ENCODE peak calls at places on chromosomes 11 and 22, in nine cellular contexts. D is NCI-H345, Y is lung, A is left cardiac atrium, Q is AG10803, N is T1000, K is EL, U is endodermal cell, O is tibial artery. G is an unnamed sample.

GRCh38 chr11:12725047-12725862 is 51.0 kb downstream of the TEAD1 start:
- DNase-seq in Y (no peak), Q (no peak), U (no peak), K (no peak), N (no peak), A (no peak), D (no peak), O (no peak), G (no peak)

GRCh38 chr22:35918466-35918865 is 110.2 kb downstream of the RBFOX2 start:
- DNase-seq in K (no peak), N (no peak), A (no peak), O (no peak), Q (peak), U (no peak), Y (no peak), D (no peak), G (peak)

GRCh38 chr11:6418958-6419611 is at the start of gene APBB1:
- DNase-seq in Y (peak), Q (peak), U (no peak), K (peak), A (peak), N (no peak), O (peak), D (peak), G (peak)

GRCh38 chr22:22463855-22464540 is 44.5 kb downstream of the ZNF280B start:
- DNase-seq in K (peak), O (no peak), N (peak), D (peak), U (peak), A (peak), Y (peak), Q (peak), G (peak)

GRCh38 chr11:35725880-35726279 is 63.3 kb downstream of the TRIM44 start:
- DNase-seq in Y (no peak), A (no peak), D (no peak), Q (peak), O (no peak), U (no peak), K (peak), N (peak), G (peak)

GRCh38 chr11:73693877-73694525 is 47.6 kb downstream of the PLEKHB1 start:
- DNase-seq in N (no peak), K (no peak), Y (no peak), D (no peak), Q (no peak), O (no peak), U (no peak), A (no peak), G (no peak)

GRCh38 chr22:20566420-20567260 is 59.2 kb downstream of the MED15 start:
- DNase-seq in K (peak), D (no peak), N (peak), U (no peak), Q (peak), O (no peak), Y (no peak), A (peak), G (peak)

GRCh38 chr11:78645226-78646202 is 70.8 kb upstream of the NARS2 start:
- DNase-seq in U (peak), A (peak), Q (peak), Y (peak), K (peak), N (peak), O (peak), D (peak), G (peak)

GRCh38 chr11:102007567-102008437 is 39.4 kb upstream of the CFAP300 start:
- DNase-seq in U (peak), N (no peak), D (peak), O (no peak), Y (peak), A (no peak), Q (peak), K (peak), G (peak)

GRCh38 chr11:69880041-69880802 is 61.0 kb upstream of the FGF3 start:
- DNase-seq in K (no peak), Q (no peak), O (no peak), Y (no peak), A (peak), D (no peak), U (peak), N (no peak), G (no peak)

GRCh38 chr22:46636221-46637002 is 16.2 kb downstream of the GRAMD4 start:
- DNase-seq in Q (no peak), U (peak), K (no peak), Y (no peak), D (no peak), N (no peak), O (no peak), A (no peak), G (no peak)

GRCh38 chr22:38699784-38700183 is 959 bp downstream of the JOSD1 start:
- DNase-seq in D (no peak), U (no peak), Y (no peak), A (no peak), Q (peak), O (no peak), K (peak), N (no peak), G (peak)

GRCh38 chr11:9160166-9160565 is 68.8 kb upstream of the SCUBE2 start:
- DNase-seq in U (no peak), A (no peak), Q (peak), N (no peak), D (no peak), K (no peak), Y (no peak), O (no peak), G (peak)

G was measured in EH.